ENCODE peak calls at places on chromosomes 13 and 19, in seven cellular contexts. Z is stimulated activated CD8-positive, alpha-beta memory T cell treated with anti-CD3 and anti-CD28 coated beads, Interleukin-15, amount 100 ng/mL, for 1 hour; D is psoas muscle; Q is AML-193; H is LHCN-M2; L is sigmoid colon; V is SW480. A is an unnamed sample.

GRCh38 chr19:11950312-11950711 is 14.5 kb upstream of the ZNF763 start:
- DNase-seq in Z (no peak), D (no peak), Q (no peak), H (no peak), L (no peak), V (no peak), A (no peak)

GRCh38 chr13:111117289-111117688 is 2.2 kb downstream of the ARHGEF7 start:
- DNase-seq in Z (no peak), D (no peak), Q (no peak), H (no peak), L (no peak), V (no peak), A (no peak)

GRCh38 chr13:34808649-34809048 is 133.4 kb upstream of the NBEA start:
- DNase-seq in Z (no peak), D (no peak), Q (no peak), H (no peak), L (no peak), V (no peak), A (no peak)

GRCh38 chr19:55554749-55555152 is 9.4 kb upstream of the SBK3 start:
- DNase-seq in Z (no peak), D (no peak), Q (no peak), H (no peak), L (no peak), V (no peak), A (no peak)

GRCh38 chr13:74145249-74145970 is 11.2 kb upstream of the KLF12 start:
- DNase-seq in Z (no peak), D (no peak), Q (no peak), H (no peak), L (no peak), V (no peak), A (peak; percentile 79)

GRCh38 chr19:51772977-51773376 is 12.0 kb downstream of the FPR2 start:
- DNase-seq in Z (no peak), D (no peak), Q (no peak), H (no peak), L (no peak), V (no peak), A (no peak)

GRCh38 chr13:91347996-91348905 is 764 bp downstream of the MIR17HG start:
- DNase-seq in Z (peak; percentile 35), D (peak; percentile 64), Q (no peak), H (peak; percentile 26), L (peak; percentile 74), V (peak; percentile 31), A (peak; percentile 26)

GRCh38 chr13:104694397-104694796 is 1628.2 kb upstream of the SLC10A2 start:
- DNase-seq in Z (no peak), D (no peak), Q (no peak), H (no peak), L (no peak), V (no peak), A (no peak)

GRCh38 chr13:35953537-35954206 is 177.5 kb downstream of the DCLK1 start:
- DNase-seq in Z (no peak), D (peak; percentile 88), Q (no peak), H (peak; percentile 84), L (peak; percentile 96), V (peak; percentile 75), A (peak; percentile 84)

GRCh38 chr19:38395381-38396127 is 7.1 kb downstream of the SPRED3 start:
- DNase-seq in Z (no peak), D (no peak), Q (no peak), H (no peak), L (no peak), V (no peak), A (no peak)

GRCh38 chr13:99289674-99290337 is 17.4 kb downstream of the GPR183 start:
- DNase-seq in Z (no peak), D (no peak), Q (no peak), H (no peak), L (no peak), V (no peak), A (no peak)

GRCh38 chr19:11434703-11435056 is 241 bp downstream of the ODAD3 start:
- DNase-seq in Z (no peak), D (no peak), Q (no peak), H (no peak), L (no peak), V (no peak), A (no peak)

GRCh38 chr19:35279985-35280821 is 2.1 kb upstream of the HAMP start:
- DNase-seq in Z (no peak), D (no peak), Q (no peak), H (no peak), L (no peak), V (no peak), A (no peak)

GRCh38 chr19:44282846-44283245 is 22.0 kb downstream of the ZNF235 start:
- DNase-seq in Z (no peak), D (no peak), Q (no peak), H (no peak), L (no peak), V (no peak), A (no peak)

GRCh38 chr19:19447536-19448237 is 42.2 kb downstream of the GATAD2A start:
- DNase-seq in Z (no peak), D (no peak), Q (no peak), H (no peak), L (no peak), V (no peak), A (no peak)

GRCh38 chr19:3634496-3635045 is 8.0 kb upstream of the CACTIN start:
- DNase-seq in Z (no peak), D (no peak), Q (no peak), H (no peak), L (no peak), V (no peak), A (no peak)

GRCh38 chr19:29216021-29216420 is 3.1 kb upstream of the UQCRFS1 start:
- DNase-seq in Z (no peak), D (no peak), Q (no peak), H (peak; percentile 9), L (no peak), V (no peak), A (no peak)

GRCh38 chr13:26881154-26881553 is 120.6 kb upstream of the GPR12 start:
- DNase-seq in Z (no peak), D (no peak), Q (no peak), H (peak; percentile 38), L (no peak), V (peak; percentile 24), A (peak; percentile 20)